ENCODE peak calls at places on chromosome 3, in five cellular contexts. One of them, this sample, is unnamed.
A peak's percentile ranks its signal among the peaks of the same experiment; 100 is the strongest.

GRCh38 chr3:55486857-55487375 is at the start of gene WNT5A:
- DNase-seq in brain microvascular endothelial cell: peak; percentile 35
- DNase-seq in HL-60: no peak
- DNase-seq in cardiac fibroblast: peak; percentile 57
- DNase-seq in IMR-90: no peak
- DNase-seq in this sample: peak; percentile 66

GRCh38 chr3:193148678-193149473 is 92.1 kb upstream of the PLAAT1 start:
- DNase-seq in brain microvascular endothelial cell: no peak
- DNase-seq in HL-60: no peak
- DNase-seq in cardiac fibroblast: no peak
- DNase-seq in IMR-90: no peak
- DNase-seq in this sample: no peak

GRCh38 chr3:181707980-181708379 is 3.7 kb upstream of the SOX2 start:
- DNase-seq in brain microvascular endothelial cell: no peak
- DNase-seq in HL-60: no peak
- DNase-seq in cardiac fibroblast: no peak
- DNase-seq in IMR-90: no peak
- DNase-seq in this sample: no peak

GRCh38 chr3:52401021-52401420 is 43.9 kb downstream of the SEMA3G start:
- DNase-seq in brain microvascular endothelial cell: no peak
- DNase-seq in HL-60: no peak
- DNase-seq in cardiac fibroblast: no peak
- DNase-seq in IMR-90: no peak
- DNase-seq in this sample: no peak

GRCh38 chr3:157126365-157126764 is 33.6 kb downstream of the CCNL1 start:
- DNase-seq in brain microvascular endothelial cell: no peak
- DNase-seq in HL-60: no peak
- DNase-seq in cardiac fibroblast: no peak
- DNase-seq in IMR-90: no peak
- DNase-seq in this sample: no peak

GRCh38 chr3:105502333-105502732 is 135.6 kb downstream of the ALCAM start:
- DNase-seq in brain microvascular endothelial cell: no peak
- DNase-seq in HL-60: no peak
- DNase-seq in cardiac fibroblast: no peak
- DNase-seq in IMR-90: no peak
- DNase-seq in this sample: no peak

GRCh38 chr3:148884261-148884660 is 19.2 kb downstream of the CPA3 start:
- DNase-seq in brain microvascular endothelial cell: no peak
- DNase-seq in HL-60: no peak
- DNase-seq in cardiac fibroblast: peak; percentile 72
- DNase-seq in IMR-90: peak; percentile 43
- DNase-seq in this sample: no peak

GRCh38 chr3:53624467-53624866 is 130.1 kb downstream of the CACNA1D start:
- DNase-seq in brain microvascular endothelial cell: no peak
- DNase-seq in HL-60: no peak
- DNase-seq in cardiac fibroblast: no peak
- DNase-seq in IMR-90: no peak
- DNase-seq in this sample: no peak

GRCh38 chr3:31550452-31551251 is 17.9 kb downstream of the STT3B start:
- DNase-seq in brain microvascular endothelial cell: peak; percentile 17
- DNase-seq in HL-60: no peak
- DNase-seq in cardiac fibroblast: peak; percentile 54
- DNase-seq in IMR-90: peak; percentile 40
- DNase-seq in this sample: peak; percentile 31

GRCh38 chr3:108388136-108389132 is 92.1 kb downstream of the HHLA2 start:
- DNase-seq in brain microvascular endothelial cell: no peak
- DNase-seq in HL-60: no peak
- DNase-seq in cardiac fibroblast: no peak
- DNase-seq in IMR-90: no peak
- DNase-seq in this sample: no peak

GRCh38 chr3:13378155-13378554 is 42.0 kb downstream of the NUP210 start:
- DNase-seq in brain microvascular endothelial cell: peak; percentile 17
- DNase-seq in HL-60: no peak
- DNase-seq in cardiac fibroblast: peak; percentile 28
- DNase-seq in IMR-90: peak; percentile 5
- DNase-seq in this sample: no peak

GRCh38 chr3:157514371-157514919 is 11.2 kb upstream of the VEPH1 start:
- DNase-seq in brain microvascular endothelial cell: no peak
- DNase-seq in HL-60: no peak
- DNase-seq in cardiac fibroblast: no peak
- DNase-seq in IMR-90: no peak
- DNase-seq in this sample: no peak

GRCh38 chr3:27568393-27568792 is 84.2 kb upstream of the SLC4A7 start:
- DNase-seq in brain microvascular endothelial cell: no peak
- DNase-seq in HL-60: no peak
- DNase-seq in cardiac fibroblast: peak; percentile 58
- DNase-seq in IMR-90: peak; percentile 72
- DNase-seq in this sample: peak; percentile 51

GRCh38 chr3:191105418-191105817 is 93.6 kb upstream of the OSTN start:
- DNase-seq in brain microvascular endothelial cell: no peak
- DNase-seq in HL-60: no peak
- DNase-seq in cardiac fibroblast: no peak
- DNase-seq in IMR-90: no peak
- DNase-seq in this sample: no peak

GRCh38 chr3:105505167-105505566 is 138.5 kb downstream of the ALCAM start:
- DNase-seq in brain microvascular endothelial cell: no peak
- DNase-seq in HL-60: peak; percentile 35
- DNase-seq in cardiac fibroblast: no peak
- DNase-seq in IMR-90: no peak
- DNase-seq in this sample: no peak

GRCh38 chr3:164450276-164450905 is 627.9 kb downstream of the SI start:
- DNase-seq in brain microvascular endothelial cell: peak; percentile 42
- DNase-seq in HL-60: no peak
- DNase-seq in cardiac fibroblast: peak; percentile 79
- DNase-seq in IMR-90: no peak
- DNase-seq in this sample: peak; percentile 27

GRCh38 chr3:67500699-67501098 is 153.7 kb downstream of the SUCLG2 start:
- DNase-seq in brain microvascular endothelial cell: no peak
- DNase-seq in HL-60: no peak
- DNase-seq in cardiac fibroblast: no peak
- DNase-seq in IMR-90: no peak
- DNase-seq in this sample: no peak

GRCh38 chr3:129139911-129140310 is 18.3 kb upstream of the RAB43 start:
- DNase-seq in brain microvascular endothelial cell: no peak
- DNase-seq in HL-60: no peak
- DNase-seq in cardiac fibroblast: no peak
- DNase-seq in IMR-90: no peak
- DNase-seq in this sample: no peak

GRCh38 chr3:184525337-184526157 is 36.0 kb upstream of the EPHB3 start:
- DNase-seq in brain microvascular endothelial cell: no peak
- DNase-seq in HL-60: no peak
- DNase-seq in cardiac fibroblast: no peak
- DNase-seq in IMR-90: no peak
- DNase-seq in this sample: no peak

GRCh38 chr3:151171145-151171544 is 31.9 kb downstream of the GPR171 start:
- DNase-seq in brain microvascular endothelial cell: peak; percentile 24
- DNase-seq in HL-60: peak; percentile 68
- DNase-seq in cardiac fibroblast: no peak
- DNase-seq in IMR-90: peak; percentile 27
- DNase-seq in this sample: no peak

GRCh38 chr3:189144645-189145044 is 27.1 kb upstream of the TPRG1 start:
- DNase-seq in brain microvascular endothelial cell: no peak
- DNase-seq in HL-60: peak; percentile 27
- DNase-seq in cardiac fibroblast: peak; percentile 58
- DNase-seq in IMR-90: peak; percentile 23
- DNase-seq in this sample: peak; percentile 74

GRCh38 chr3:84755860-84756259 is 202.9 kb upstream of the CADM2 start:
- DNase-seq in brain microvascular endothelial cell: no peak
- DNase-seq in HL-60: peak; percentile 57
- DNase-seq in cardiac fibroblast: no peak
- DNase-seq in IMR-90: no peak
- DNase-seq in this sample: no peak

GRCh38 chr3:169299129-169299528 is 364.4 kb downstream of the MECOM start:
- DNase-seq in brain microvascular endothelial cell: no peak
- DNase-seq in HL-60: no peak
- DNase-seq in cardiac fibroblast: no peak
- DNase-seq in IMR-90: no peak
- DNase-seq in this sample: no peak

GRCh38 chr3:37700849-37701248 is 160.8 kb upstream of the CTDSPL start:
- DNase-seq in brain microvascular endothelial cell: no peak
- DNase-seq in HL-60: no peak
- DNase-seq in cardiac fibroblast: peak; percentile 37
- DNase-seq in IMR-90: no peak
- DNase-seq in this sample: no peak
- TF ChIP-seq CTCF in brain microvascular endothelial cell: peak; percentile 14
- TF ChIP-seq CTCF in HL-60: no peak
- TF ChIP-seq CTCF in cardiac fibroblast: peak; percentile 32
- TF ChIP-seq CTCF in IMR-90: no peak
- TF ChIP-seq CTCF in this sample: no peak

GRCh38 chr3:118485693-118486092 is 549.0 kb downstream of the IGSF11 start:
- DNase-seq in brain microvascular endothelial cell: no peak
- DNase-seq in HL-60: no peak
- DNase-seq in cardiac fibroblast: no peak
- DNase-seq in IMR-90: no peak
- DNase-seq in this sample: no peak

GRCh38 chr3:118488751-118489150 is 545.9 kb downstream of the IGSF11 start:
- DNase-seq in brain microvascular endothelial cell: no peak
- DNase-seq in HL-60: no peak
- DNase-seq in cardiac fibroblast: no peak
- DNase-seq in IMR-90: no peak
- DNase-seq in this sample: no peak

GRCh38 chr3:118487734-118488133 is 546.9 kb downstream of the IGSF11 start:
- DNase-seq in brain microvascular endothelial cell: no peak
- DNase-seq in HL-60: no peak
- DNase-seq in cardiac fibroblast: no peak
- DNase-seq in IMR-90: no peak
- DNase-seq in this sample: no peak
- H3K4me3 ChIP-seq in brain microvascular endothelial cell: no peak overlapping the region
- H3K4me3 ChIP-seq in HL-60: no peak overlapping the region
- H3K4me3 ChIP-seq in cardiac fibroblast: no peak overlapping the region
- H3K4me3 ChIP-seq in IMR-90: no peak overlapping the region
- H3K4me3 ChIP-seq in this sample: no peak overlapping the region

GRCh38 chr3:63029921-63030320 is 154.7 kb upstream of the CADPS start:
- DNase-seq in brain microvascular endothelial cell: no peak
- DNase-seq in HL-60: no peak
- DNase-seq in cardiac fibroblast: no peak
- DNase-seq in IMR-90: no peak
- DNase-seq in this sample: no peak
- TF ChIP-seq CTCF in brain microvascular endothelial cell: no peak
- TF ChIP-seq CTCF in HL-60: no peak
- TF ChIP-seq CTCF in cardiac fibroblast: no peak
- TF ChIP-seq CTCF in IMR-90: no peak
- TF ChIP-seq CTCF in this sample: no peak

GRCh38 chr3:49501842-49502241 is 31.8 kb downstream of the DAG1 start:
- DNase-seq in brain microvascular endothelial cell: no peak
- DNase-seq in HL-60: no peak
- DNase-seq in cardiac fibroblast: no peak
- DNase-seq in IMR-90: no peak
- DNase-seq in this sample: no peak
- H3K4me3 ChIP-seq in brain microvascular endothelial cell: no peak overlapping the region
- H3K4me3 ChIP-seq in HL-60: no peak overlapping the region
- H3K4me3 ChIP-seq in cardiac fibroblast: no peak overlapping the region
- H3K4me3 ChIP-seq in IMR-90: no peak overlapping the region
- H3K4me3 ChIP-seq in this sample: no peak overlapping the region

GRCh38 chr3:66371432-66371831 is 129.4 kb downstream of the LRIG1 start:
- DNase-seq in brain microvascular endothelial cell: no peak
- DNase-seq in HL-60: no peak
- DNase-seq in cardiac fibroblast: no peak
- DNase-seq in IMR-90: no peak
- DNase-seq in this sample: no peak

GRCh38 chr3:66370179-66370578 is 130.6 kb downstream of the LRIG1 start:
- DNase-seq in brain microvascular endothelial cell: no peak
- DNase-seq in HL-60: no peak
- DNase-seq in cardiac fibroblast: no peak
- DNase-seq in IMR-90: no peak
- DNase-seq in this sample: no peak

GRCh38 chr3:66376568-66376967 is 124.3 kb downstream of the LRIG1 start:
- DNase-seq in brain microvascular endothelial cell: peak; percentile 90
- DNase-seq in HL-60: no peak
- DNase-seq in cardiac fibroblast: peak; percentile 83
- DNase-seq in IMR-90: peak; percentile 85
- DNase-seq in this sample: peak; percentile 90

GRCh38 chr3:66367979-66368378 is 132.8 kb downstream of the LRIG1 start:
- DNase-seq in brain microvascular endothelial cell: no peak
- DNase-seq in HL-60: no peak
- DNase-seq in cardiac fibroblast: no peak
- DNase-seq in IMR-90: no peak
- DNase-seq in this sample: no peak

GRCh38 chr3:66372681-66373350 is 128.0 kb downstream of the LRIG1 start:
- DNase-seq in brain microvascular endothelial cell: no peak
- DNase-seq in HL-60: no peak
- DNase-seq in cardiac fibroblast: peak; percentile 15
- DNase-seq in IMR-90: peak; percentile 20
- DNase-seq in this sample: no peak
- TF ChIP-seq CTCF in brain microvascular endothelial cell: peak; percentile 37
- TF ChIP-seq CTCF in HL-60: no peak
- TF ChIP-seq CTCF in cardiac fibroblast: peak; percentile 4
- TF ChIP-seq CTCF in IMR-90: peak; percentile 38
- TF ChIP-seq CTCF in this sample: peak; percentile 40

GRCh38 chr3:153400641-153401040 is 238.6 kb downstream of the RAP2B start:
- DNase-seq in brain microvascular endothelial cell: no peak
- DNase-seq in HL-60: no peak
- DNase-seq in cardiac fibroblast: peak; percentile 30
- DNase-seq in IMR-90: peak; percentile 2
- DNase-seq in this sample: no peak

GRCh38 chr3:153397806-153398205 is 235.8 kb downstream of the RAP2B start:
- DNase-seq in brain microvascular endothelial cell: no peak
- DNase-seq in HL-60: no peak
- DNase-seq in cardiac fibroblast: no peak
- DNase-seq in IMR-90: no peak
- DNase-seq in this sample: no peak

GRCh38 chr3:153404157-153404556 is 242.1 kb downstream of the RAP2B start:
- DNase-seq in brain microvascular endothelial cell: no peak
- DNase-seq in HL-60: no peak
- DNase-seq in cardiac fibroblast: no peak
- DNase-seq in IMR-90: no peak
- DNase-seq in this sample: no peak

GRCh38 chr3:153396581-153396980 is 234.6 kb downstream of the RAP2B start:
- DNase-seq in brain microvascular endothelial cell: no peak
- DNase-seq in HL-60: no peak
- DNase-seq in cardiac fibroblast: no peak
- DNase-seq in IMR-90: no peak
- DNase-seq in this sample: no peak

DNA sequence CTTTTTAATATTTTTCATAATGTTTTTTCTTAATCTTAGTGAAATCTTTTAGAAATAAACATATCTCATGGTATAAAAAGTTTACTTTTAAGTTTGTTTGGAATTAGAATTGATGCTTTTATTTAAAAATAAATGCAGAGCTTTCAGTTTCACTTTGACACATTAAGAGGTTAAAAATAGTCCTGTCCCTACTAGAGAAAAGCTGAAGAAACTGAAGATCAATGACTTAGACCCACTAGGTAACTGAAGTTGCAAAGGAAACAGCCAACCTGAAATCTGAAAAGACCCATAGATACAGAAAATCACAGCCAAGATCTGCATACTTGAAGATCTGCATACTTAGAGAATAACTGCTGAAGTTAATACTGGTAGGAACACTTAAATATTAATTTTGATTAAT is 237.6 kb downstream of the RAP2B start:
- DNase-seq in brain microvascular endothelial cell: no peak
- DNase-seq in HL-60: no peak
- DNase-seq in cardiac fibroblast: no peak
- DNase-seq in IMR-90: no peak
- DNase-seq in this sample: no peak
- H3K4me3 ChIP-seq in brain microvascular endothelial cell: no peak overlapping the region
- H3K4me3 ChIP-seq in HL-60: no peak overlapping the region
- H3K4me3 ChIP-seq in cardiac fibroblast: no peak overlapping the region
- H3K4me3 ChIP-seq in IMR-90: no peak overlapping the region
- H3K4me3 ChIP-seq in this sample: no peak overlapping the region

This sample was measured in fibroblast of villous mesenchyme.